ENCODE peak calls at places on chromosomes 6 and 20, in nine cellular contexts. H is heart right ventricle, S is AG04450, I is mammary epithelial cell, K is tibial nerve, X is ascending aorta, L is PC-9, A is pancreas, F is keratinocyte. Z is an unnamed sample.

GRCh38 chr6:21022343-21023107 is 488.3 kb downstream of the CDKAL1 start:
- DNase-seq in I (peak; percentile 96), A (peak; percentile 48), L (peak; percentile 77), F (peak; percentile 84), K (no peak), X (no peak), H (no peak), S (peak; percentile 48), Z (peak; percentile 73)

GRCh38 chr6:26028212-26028752 is 58.9 kb upstream of the HFE start:
- DNase-seq in L (no peak), F (no peak), H (no peak), X (no peak), A (no peak), I (no peak), K (no peak), S (no peak), Z (no peak)

GRCh38 chr20:35776513-35777101 is 4.8 kb downstream of the PHF20 start:
- DNase-seq in K (peak; percentile 58), A (peak; percentile 44), X (no peak), I (peak; percentile 31), F (no peak), H (peak; percentile 57), L (peak; percentile 54), S (no peak), Z (no peak)

GRCh38 chr6:100099189-100100074 is 105.4 kb upstream of the MCHR2 start:
- DNase-seq in H (no peak), K (no peak), I (no peak), A (no peak), X (no peak), F (no peak), S (no peak), L (no peak), Z (peak; percentile 24)

GRCh38 chr6:26394289-26394688 is 7.8 kb upstream of the BTN3A1 start:
- DNase-seq in S (peak; percentile 32), X (no peak), L (peak; percentile 77), I (peak; percentile 88), F (peak; percentile 44), A (no peak), K (no peak), H (peak; percentile 15), Z (peak; percentile 48)

GRCh38 chr6:16056263-16056870 is 72.5 kb upstream of the MYLIP start:
- DNase-seq in F (no peak), X (no peak), L (no peak), A (no peak), K (no peak), I (peak; percentile 13), S (no peak), H (no peak), Z (no peak)

GRCh38 chr6:159168536-159169192 is 536 bp upstream of the FNDC1 start:
- DNase-seq in K (no peak), A (no peak), H (peak; percentile 17), F (no peak), S (no peak), I (no peak), X (no peak), L (no peak), Z (no peak)

GRCh38 chr20:38573381-38573780 is 7.6 kb upstream of the ADIG start:
- DNase-seq in F (no peak), A (no peak), H (no peak), L (no peak), K (no peak), S (no peak), X (no peak), I (no peak), Z (no peak)

GRCh38 chr6:37208793-37209192 is 38.8 kb downstream of the PIM1 start:
- DNase-seq in K (no peak), X (no peak), F (no peak), H (no peak), A (no peak), L (no peak), I (no peak), S (no peak), Z (no peak)

GRCh38 chr6:138499303-138499991 is at the start of gene NHSL1:
- DNase-seq in I (peak; percentile 65), X (no peak), H (no peak), A (no peak), L (no peak), S (no peak), K (no peak), F (no peak), Z (no peak)

GRCh38 chr20:32007787-32008616 is 2.2 kb upstream of the CCM2L start:
- DNase-seq in L (no peak), A (no peak), S (no peak), I (no peak), K (no peak), F (no peak), H (peak; percentile 82), X (no peak), Z (no peak)

GRCh38 chr6:12577124-12577845 is 139.3 kb upstream of the PHACTR1 start:
- DNase-seq in A (no peak), K (no peak), X (no peak), H (no peak), S (no peak), L (no peak), F (no peak), I (no peak), Z (peak; percentile 26)

GRCh38 chr6:134797400-134798113 is 152.3 kb downstream of the ALDH8A1 start:
- DNase-seq in F (no peak), A (no peak), L (peak; percentile 29), I (no peak), X (no peak), S (no peak), H (peak; percentile 39), K (no peak), Z (no peak)

GRCh38 chr6:67544851-67545452 is 1090.1 kb upstream of the ADGRB3 start:
- DNase-seq in S (no peak), X (no peak), F (no peak), L (no peak), K (no peak), H (no peak), I (no peak), A (no peak), Z (no peak)

GRCh38 chr6:87904041-87904440 is 143.6 kb upstream of the SPACA1 start:
- DNase-seq in S (no peak), H (no peak), K (no peak), X (no peak), A (no peak), I (no peak), L (no peak), F (no peak), Z (no peak)

GRCh38 chr6:91781946-91782345 is 1195.1 kb upstream of the MAP3K7 start:
- DNase-seq in F (no peak), X (no peak), A (no peak), K (peak; percentile 30), L (no peak), I (no peak), H (peak; percentile 17), S (no peak), Z (no peak)

GRCh38 chr6:25629202-25629584 is 22.8 kb upstream of the SCGN start:
- DNase-seq in K (no peak), H (no peak), S (no peak), X (no peak), F (no peak), A (no peak), L (no peak), I (no peak), Z (no peak)

GRCh38 chr6:135144678-135145508 is 36.2 kb upstream of the MYB start:
- DNase-seq in K (no peak), I (peak; percentile 24), S (no peak), H (no peak), F (no peak), X (no peak), A (no peak), L (no peak), Z (peak; percentile 9)

GRCh38 chr6:43096451-43097097 is 20.5 kb downstream of the PTK7 start:
- DNase-seq in A (no peak), L (peak; percentile 98), S (no peak), X (no peak), I (peak; percentile 95), K (no peak), H (no peak), F (peak; percentile 76), Z (peak; percentile 87)
- H3K27ac ChIP-seq in A (peak overlapping the region; percentile 40), L (peak overlapping the region; percentile 89), S (peak overlapping the region; percentile 88), X (peak overlapping the region; percentile 45), I (peak overlapping the region; percentile 81), K (no peak overlapping the region), H (no peak overlapping the region), F (peak overlapping the region; percentile 83), Z (peak overlapping the region; percentile 95)

DNA sequence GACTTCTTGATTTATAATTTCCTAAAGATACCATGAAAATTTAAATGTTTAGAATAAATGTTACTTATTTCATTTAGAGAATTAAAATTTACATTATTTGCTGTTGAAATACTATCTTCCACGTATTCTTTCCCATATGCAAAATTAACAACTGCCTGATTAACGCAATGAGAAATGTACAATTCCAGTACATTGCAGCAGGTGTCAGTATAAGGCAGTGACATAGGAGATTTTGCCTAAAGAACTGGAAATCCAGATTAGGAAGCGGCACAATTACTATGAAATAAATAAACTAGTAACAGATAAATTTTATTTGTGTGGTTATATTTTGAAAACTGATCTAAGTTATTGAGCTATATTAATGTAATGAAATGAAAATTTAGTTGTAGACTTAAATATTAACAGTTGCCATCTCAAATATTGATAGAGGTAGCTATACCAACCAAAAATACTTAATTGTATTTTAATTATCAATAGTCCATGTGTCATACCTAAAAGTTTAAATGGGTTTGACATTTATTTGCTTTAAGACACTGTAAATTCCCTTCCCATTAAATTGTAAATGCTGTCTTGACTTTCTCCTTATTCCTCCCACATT is 300.2 kb downstream of the UTRN start:
- DNase-seq in K (no peak), X (no peak), H (no peak), F (no peak), I (peak; percentile 25), S (no peak), L (peak; percentile 40), A (no peak), Z (peak; percentile 11)
- TF ChIP-seq CTCF in K (peak; percentile 56), X (peak; percentile 54), H (peak; percentile 75), F (no peak), I (peak; percentile 82), S (peak; percentile 79), L (peak; percentile 84), A (peak; percentile 48), Z (peak; percentile 81)

DNA sequence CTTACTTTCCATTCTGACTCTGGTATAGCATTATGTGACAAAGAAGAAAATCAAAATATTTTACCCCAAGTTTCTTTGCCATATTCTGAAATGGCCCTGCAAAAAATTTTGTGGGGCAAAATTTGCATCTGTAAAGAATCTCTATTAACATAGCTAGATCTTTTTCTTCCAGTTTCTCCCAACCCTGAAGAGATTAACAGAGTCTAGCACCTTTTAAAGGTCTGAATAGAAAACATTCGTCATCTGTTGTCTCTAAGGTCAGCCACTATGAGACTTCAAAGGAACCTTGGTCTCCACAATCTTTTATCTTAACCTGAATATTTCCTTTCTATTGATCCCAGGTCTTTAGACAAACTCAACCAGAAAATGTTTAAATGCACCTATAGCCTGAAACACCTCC is 205.7 kb downstream of the BTBD9 start:
- DNase-seq in K (no peak), H (no peak), L (no peak), F (no peak), X (no peak), A (no peak), S (no peak), I (no peak), Z (no peak)
- H3K27ac ChIP-seq in K (no peak overlapping the region), H (no peak overlapping the region), L (no peak overlapping the region), F (no peak overlapping the region), X (no peak overlapping the region), A (no peak overlapping the region), S (no peak overlapping the region), I (no peak overlapping the region), Z (no peak overlapping the region)

GRCh38 chr20:42018979-42019378 is 400.8 kb upstream of the CHD6 start:
- DNase-seq in F (no peak), X (no peak), I (no peak), H (no peak), S (no peak), A (no peak), L (no peak), K (no peak), Z (no peak)
- TF ChIP-seq CTCF in F (peak; percentile 51), X (no peak), I (no peak), H (no peak), S (no peak), A (no peak), L (no peak), K (no peak), Z (no peak)

GRCh38 chr6:114287461-114287860 is 55.4 kb downstream of the HS3ST5 start:
- DNase-seq in I (no peak), F (no peak), L (no peak), S (no peak), A (no peak), K (no peak), H (no peak), X (no peak), Z (no peak)
- H3K27ac ChIP-seq in I (no peak overlapping the region), F (no peak overlapping the region), L (no peak overlapping the region), S (no peak overlapping the region), A (no peak overlapping the region), K (no peak overlapping the region), H (no peak overlapping the region), X (no peak overlapping the region), Z (no peak overlapping the region)